ENCODE peak calls at places on chromosomes 7 and 10, in four cellular contexts. D is AG09309, N is nephron progenitor cell, Y is astrocyte of the spinal cord. J is an unnamed sample.

GRCh38 chr10:133071801-133072595 is 15.7 kb upstream of the ADGRA1 start:
- DNase-seq in N (peak), D (no peak), Y (no peak), J (no peak)

GRCh38 chr10:78754269-78755074 is 314.3 kb upstream of the ZMIZ1 start:
- DNase-seq in Y (peak), D (peak), N (no peak), J (no peak)

GRCh38 chr7:1020849-1021251 is 23.5 kb upstream of the GPR146 start:
- DNase-seq in D (no peak), Y (no peak), N (no peak), J (no peak)

GRCh38 chr10:122149138-122149606 is 121.9 kb upstream of the BTBD16 start:
- DNase-seq in D (no peak), Y (peak), N (no peak), J (no peak)

GRCh38 chr7:37093257-37093656 is 355.4 kb downstream of the ELMO1 start:
- DNase-seq in N (no peak), D (no peak), Y (no peak), J (no peak)

GRCh38 chr7:102395620-102395957 is 574 bp upstream of the PRKRIP1 start:
- DNase-seq in D (no peak), Y (peak), N (no peak), J (no peak)

GRCh38 chr7:67566101-67566500 is 569.5 kb downstream of the TYW1 start:
- DNase-seq in Y (no peak), D (no peak), N (no peak), J (no peak)

GRCh38 chr7:128236924-128237586 is 4.0 kb upstream of the LEP start:
- DNase-seq in D (peak), N (no peak), Y (peak), J (no peak)

GRCh38 chr7:115676080-115676479 is 354.5 kb downstream of the TFEC start:
- DNase-seq in Y (peak), N (peak), D (no peak), J (peak)

GRCh38 chr7:5234852-5235831 is 45.1 kb downstream of the WIPI2 start:
- DNase-seq in Y (no peak), D (peak), N (no peak), J (no peak)

GRCh38 chr7:92421676-92422435 is 25.4 kb upstream of the GATAD1 start:
- DNase-seq in D (no peak), N (no peak), Y (no peak), J (no peak)

GRCh38 chr7:21902240-21902639 is 43.5 kb downstream of the CDCA7L start:
- DNase-seq in Y (peak), D (peak), N (no peak), J (no peak)

GRCh38 chr10:79102056-79102874 is 33.5 kb downstream of the ZMIZ1 start:
- DNase-seq in Y (peak), N (peak), D (no peak), J (peak)

GRCh38 chr7:76338298-76339084 is 20.3 kb downstream of the YWHAG start:
- DNase-seq in N (no peak), D (no peak), Y (no peak), J (no peak)

GRCh38 chr10:10780746-10781145 is 236.9 kb upstream of the CELF2 start:
- DNase-seq in Y (peak), D (no peak), N (no peak), J (no peak)

GRCh38 chr10:101066146-101066889 is 4.5 kb downstream of the KAZALD1 start:
- DNase-seq in D (no peak), N (peak), Y (peak), J (peak)

GRCh38 chr7:150736864-150737263 is 354 bp upstream of the GIMAP5 start:
- DNase-seq in D (no peak), Y (no peak), N (no peak), J (no peak)

GRCh38 chr7:96670338-96671289 is 39.0 kb downstream of the SEM1 start:
- DNase-seq in Y (no peak), N (no peak), D (no peak), J (no peak)

GRCh38 chr7:121447191-121447920 is 51.2 kb upstream of the FAM3C start:
- DNase-seq in N (no peak), Y (no peak), D (no peak), J (no peak)

GRCh38 chr10:21600804-21601512 is 66.9 kb downstream of the MLLT10 start:
- DNase-seq in N (no peak), D (no peak), Y (no peak), J (no peak)

GRCh38 chr7:25959168-25959734 is 192.7 kb upstream of the NFE2L3 start:
- DNase-seq in Y (no peak), N (no peak), D (no peak), J (no peak)

GRCh38 chr7:49294611-49295010 is 370.3 kb downstream of the CDC14C start:
- DNase-seq in N (no peak), Y (peak), D (no peak), J (no peak)

GRCh38 chr10:43209064-43209455 is 57.8 kb downstream of the RASGEF1A start:
- DNase-seq in D (no peak), N (no peak), Y (no peak), J (no peak)

GRCh38 chr7:5213286-5213645 is 23.2 kb downstream of the WIPI2 start:
- DNase-seq in D (no peak), N (no peak), Y (no peak), J (no peak)

J was measured in HEK293T.